ENCODE peak calls at places on chromosomes 1 and 21, in ten cellular contexts. C is progenitor cell of endocrine pancreas, H is right lobe of liver, W is MCF 10A, T is dorsolateral prefrontal cortex, A is neural progenitor cell, F is brain microvascular endothelial cell, J is left ventricle myocardium inferior, D is tibial artery, Y is HFFc6. P is an unnamed sample.

GRCh38 chr21:36169465-36170128 is 13.0 kb downstream of the DOP1B start:
- DNase-seq in C (no peak), H (no peak), W (no peak), T (peak; percentile 59), A (no peak), F (no peak), J (peak; percentile 31), D (no peak), Y (no peak), P (no peak)

GRCh38 chr1:216815239-216815955 is 92.2 kb upstream of the ESRRG start:
- DNase-seq in C (no peak), H (no peak), W (no peak), T (peak; percentile 30), A (peak; percentile 64), F (no peak), J (peak; percentile 50), D (no peak), Y (no peak), P (no peak)

GRCh38 chr1:99170516-99170915 is 93.8 kb upstream of the PLPPR4 start:
- DNase-seq in C (no peak), H (no peak), W (peak; percentile 34), T (no peak), A (no peak), F (no peak), J (no peak), D (no peak), Y (peak; percentile 48), P (no peak)

GRCh38 chr1:63107066-63107465 is 215.3 kb upstream of the FOXD3 start:
- DNase-seq in C (no peak), H (no peak), W (no peak), T (no peak), A (no peak), F (no peak), J (no peak), D (no peak), Y (no peak), P (no peak)

GRCh38 chr1:15958111-15958510 is 17.8 kb downstream of the ZBTB17 start:
- DNase-seq in C (no peak), H (no peak), W (no peak), T (no peak), A (no peak), F (no peak), J (no peak), D (peak; percentile 17), Y (no peak), P (no peak)

GRCh38 chr21:29305561-29305960 is 6.8 kb downstream of the BACH1 start:
- DNase-seq in C (no peak), H (no peak), W (no peak), T (no peak), A (no peak), F (no peak), J (no peak), D (no peak), Y (no peak), P (no peak)

GRCh38 chr1:151574575-151575529 is 34.7 kb downstream of the TUFT1 start:
- DNase-seq in C (no peak), H (no peak), W (peak; percentile 82), T (no peak), A (no peak), F (peak; percentile 65), J (no peak), D (no peak), Y (peak; percentile 62), P (no peak)

GRCh38 chr1:153793973-153794615 is 18.9 kb downstream of the SLC27A3 start:
- DNase-seq in C (no peak), H (no peak), W (no peak), T (no peak), A (no peak), F (no peak), J (no peak), D (peak; percentile 58), Y (no peak), P (no peak)

GRCh38 chr1:100511773-100512172 is 26.2 kb upstream of the GPR88 start:
- DNase-seq in C (no peak), H (no peak), W (no peak), T (no peak), A (no peak), F (no peak), J (no peak), D (no peak), Y (no peak), P (no peak)

GRCh38 chr1:110800079-110800478 is 72.9 kb upstream of the CD53 start:
- DNase-seq in C (no peak), H (no peak), W (no peak), T (no peak), A (no peak), F (no peak), J (no peak), D (no peak), Y (no peak), P (no peak)

GRCh38 chr1:10402729-10403274 is 3.9 kb downstream of the PGD start:
- DNase-seq in C (no peak), H (no peak), W (peak; percentile 29), T (no peak), A (no peak), F (peak; percentile 72), J (no peak), D (no peak), Y (peak; percentile 60), P (no peak)

GRCh38 chr21:35102488-35103407 is 53.6 kb upstream of the RUNX1 start:
- DNase-seq in C (no peak), H (no peak), W (no peak), T (no peak), A (no peak), F (peak; percentile 27), J (peak; percentile 26), D (peak; percentile 76), Y (no peak), P (no peak)

GRCh38 chr1:216750031-216750627 is 26.9 kb upstream of the ESRRG start:
- DNase-seq in C (peak; percentile 19), H (no peak), W (peak; percentile 72), T (peak; percentile 38), A (peak; percentile 88), F (peak; percentile 45), J (no peak), D (no peak), Y (peak; percentile 48), P (no peak)

GRCh38 chr1:32208463-32208862 is 426 bp upstream of the DCDC2B start:
- DNase-seq in C (no peak), H (no peak), W (no peak), T (no peak), A (no peak), F (no peak), J (no peak), D (no peak), Y (no peak), P (no peak)

GRCh38 chr1:209435654-209436566 is 147.6 kb upstream of the CAMK1G start:
- DNase-seq in C (peak; percentile 73), H (peak; percentile 62), W (peak; percentile 97), T (peak; percentile 85), A (peak; percentile 86), F (peak; percentile 87), J (peak; percentile 64), D (no peak), Y (peak; percentile 80), P (peak; percentile 51)

GRCh38 chr1:40017951-40018575 is 22.5 kb upstream of the CAP1 start:
- DNase-seq in C (no peak), H (no peak), W (no peak), T (no peak), A (no peak), F (no peak), J (no peak), D (no peak), Y (no peak), P (no peak)
- TF ChIP-seq CTCF in C (no peak), H (no peak), W (no peak), T (no peak), A (no peak), F (peak; percentile 19), J (no peak), D (no peak), Y (no peak), P (no peak)

DNA sequence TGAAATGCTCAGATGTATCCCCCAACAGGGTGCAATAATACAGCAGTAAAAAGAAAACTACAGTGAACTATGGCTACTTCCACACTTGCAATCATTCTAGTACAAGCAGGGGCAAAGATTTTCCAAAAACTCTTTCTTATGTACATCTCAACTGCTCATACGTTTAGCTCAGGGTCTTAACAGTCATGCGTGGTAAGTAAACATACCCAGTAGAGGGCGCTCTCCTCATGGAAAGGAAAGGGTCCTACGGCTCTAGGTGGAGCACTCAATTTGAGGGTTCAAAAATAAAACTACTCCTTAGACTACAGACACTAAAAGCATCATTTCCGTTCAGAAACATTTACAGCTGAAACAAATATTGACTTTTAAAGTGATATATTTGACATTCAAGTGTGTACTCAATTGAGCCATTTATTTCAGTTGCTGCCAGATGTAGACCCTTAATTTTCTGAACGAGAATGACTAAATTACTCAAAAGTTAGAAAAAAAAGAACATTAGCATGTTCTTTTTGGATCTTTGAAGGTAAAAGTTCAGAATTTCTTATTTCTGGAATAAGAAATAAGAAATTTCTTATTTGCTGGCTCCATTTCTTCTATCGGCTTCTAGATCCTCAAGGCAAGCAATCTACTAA is 143.4 kb downstream of the KCTD3 start:
- DNase-seq in C (no peak), H (no peak), W (peak; percentile 85), T (no peak), A (peak; percentile 90), F (peak; percentile 29), J (no peak), D (no peak), Y (peak; percentile 51), P (no peak)
- TF ChIP-seq CTCF in C (peak; percentile 80), H (peak; percentile 64), W (peak; percentile 88), T (peak; percentile 58), A (peak; percentile 91), F (peak; percentile 78), J (peak; percentile 54), D (no peak), Y (peak; percentile 94), P (no peak)

GRCh38 chr1:161020573-161021167 is at the start of gene F11R:
- DNase-seq in C (peak; percentile 65), H (peak; percentile 73), W (peak; percentile 85), T (no peak), A (peak; percentile 75), F (no peak), J (no peak), D (no peak), Y (no peak), P (peak; percentile 32)
- TF ChIP-seq CTCF in C (peak; percentile 45), H (no peak), W (peak; percentile 21), T (no peak), A (peak; percentile 28), F (peak; percentile 22), J (peak; percentile 36), D (no peak), Y (peak; percentile 12), P (peak; percentile 30)

DNA sequence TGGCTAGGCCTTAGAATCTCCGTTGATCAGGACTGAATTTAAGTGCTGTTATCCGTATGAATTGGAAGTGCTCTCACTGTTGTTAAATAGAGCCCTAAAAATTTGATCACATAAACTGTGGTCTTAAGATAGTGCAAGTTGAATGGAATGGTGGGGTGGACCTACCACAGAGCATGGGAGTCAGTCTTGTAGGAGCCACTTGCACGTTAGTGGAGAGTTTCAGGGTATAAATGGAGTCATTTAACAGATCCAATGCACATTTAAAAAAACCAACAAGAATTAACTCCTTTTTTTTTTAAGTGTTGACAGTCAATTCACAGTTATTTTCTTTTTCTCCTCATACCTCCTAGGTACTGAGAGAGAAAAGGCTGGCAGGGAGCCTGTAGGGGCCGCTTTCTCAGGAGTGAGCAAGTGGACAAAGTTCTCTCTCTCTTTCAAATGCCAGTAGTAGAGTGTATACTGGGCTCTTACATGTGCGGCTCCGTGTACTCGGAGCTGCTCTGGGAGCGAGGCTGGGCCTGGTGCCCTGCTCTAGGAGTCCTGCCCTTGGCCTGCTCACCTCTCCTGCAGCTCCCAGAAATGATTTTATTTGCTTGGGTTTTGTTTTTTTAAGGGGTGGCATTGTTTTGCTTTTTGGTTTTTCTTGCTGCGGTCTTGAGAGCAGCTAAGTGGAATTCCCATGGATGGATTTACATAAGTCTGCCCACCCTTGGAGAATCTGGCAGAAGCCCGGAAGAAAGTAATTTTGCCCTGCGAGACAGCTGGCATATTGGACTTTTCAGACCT is 91.3 kb downstream of the ATP5PO start:
- DNase-seq in C (no peak), H (no peak), W (no peak), T (no peak), A (no peak), F (no peak), J (no peak), D (peak; percentile 61), Y (no peak), P (no peak)
- TF ChIP-seq CTCF in C (no peak), H (no peak), W (no peak), T (no peak), A (no peak), F (peak; percentile 32), J (no peak), D (no peak), Y (no peak), P (no peak)

P was measured in mesothelial cell of epicardium.